ENCODE peak calls at places on chromosomes 11 and 22, in five cellular contexts. One of them, this sample, is unnamed.
A peak's percentile ranks its signal among the peaks of the same experiment; 100 is the strongest.

GRCh38 chr11:5291207-5291838 is 10.4 kb downstream of the OR51B4 start:
- DNase-seq in upper lobe of right lung: no peak
- DNase-seq in adrenal gland: no peak
- DNase-seq in GM23338: peak; percentile 71
- DNase-seq in transverse colon: no peak
- DNase-seq in this sample: no peak

GRCh38 chr22:33272866-33273265 is 214.7 kb upstream of the SYN3 start:
- DNase-seq in upper lobe of right lung: no peak
- DNase-seq in adrenal gland: no peak
- DNase-seq in GM23338: no peak
- DNase-seq in transverse colon: no peak
- DNase-seq in this sample: no peak

GRCh38 chr22:44042822-44043221 is 18.7 kb downstream of the PARVB start:
- DNase-seq in upper lobe of right lung: no peak
- DNase-seq in adrenal gland: no peak
- DNase-seq in GM23338: no peak
- DNase-seq in transverse colon: no peak
- DNase-seq in this sample: no peak

GRCh38 chr11:107683807-107684206 is 28.0 kb downstream of the SLN start:
- DNase-seq in upper lobe of right lung: no peak
- DNase-seq in adrenal gland: no peak
- DNase-seq in GM23338: peak; percentile 88
- DNase-seq in transverse colon: no peak
- DNase-seq in this sample: no peak

GRCh38 chr11:80944758-80945157 is 1503.9 kb upstream of the TENM4 start:
- DNase-seq in upper lobe of right lung: no peak
- DNase-seq in adrenal gland: no peak
- DNase-seq in GM23338: no peak
- DNase-seq in transverse colon: no peak
- DNase-seq in this sample: no peak

GRCh38 chr11:122523841-122524531 is 131.5 kb upstream of the UBASH3B start:
- DNase-seq in upper lobe of right lung: no peak
- DNase-seq in adrenal gland: peak; percentile 13
- DNase-seq in GM23338: peak; percentile 52
- DNase-seq in transverse colon: no peak
- DNase-seq in this sample: no peak

GRCh38 chr22:48444320-48445112 is 1383.2 kb downstream of the BRD1 start:
- DNase-seq in upper lobe of right lung: no peak
- DNase-seq in adrenal gland: no peak
- DNase-seq in GM23338: no peak
- DNase-seq in transverse colon: no peak
- DNase-seq in this sample: no peak

GRCh38 chr11:16265022-16265421 is 91.3 kb downstream of the SOX6 start:
- DNase-seq in upper lobe of right lung: no peak
- DNase-seq in adrenal gland: no peak
- DNase-seq in GM23338: no peak
- DNase-seq in transverse colon: no peak
- DNase-seq in this sample: no peak

GRCh38 chr11:131866535-131867400 is 496.4 kb downstream of the NTM start:
- DNase-seq in upper lobe of right lung: no peak
- DNase-seq in adrenal gland: no peak
- DNase-seq in GM23338: peak; percentile 49
- DNase-seq in transverse colon: no peak
- DNase-seq in this sample: no peak

GRCh38 chr11:64538501-64538951 is 52.5 kb upstream of the SLC22A12 start:
- DNase-seq in upper lobe of right lung: peak; percentile 55
- DNase-seq in adrenal gland: no peak
- DNase-seq in GM23338: no peak
- DNase-seq in transverse colon: no peak
- DNase-seq in this sample: no peak

GRCh38 chr11:131626761-131627160 is 256.3 kb downstream of the NTM start:
- DNase-seq in upper lobe of right lung: no peak
- DNase-seq in adrenal gland: no peak
- DNase-seq in GM23338: no peak
- DNase-seq in transverse colon: no peak
- DNase-seq in this sample: no peak

GRCh38 chr11:119729581-119730346 is 764 bp upstream of the NECTIN1 start:
- DNase-seq in upper lobe of right lung: peak; percentile 79
- DNase-seq in adrenal gland: peak; percentile 71
- DNase-seq in GM23338: peak; percentile 60
- DNase-seq in transverse colon: peak; percentile 77
- DNase-seq in this sample: peak; percentile 71

GRCh38 chr11:110141812-110142211 is 48.6 kb downstream of the ZC3H12C start:
- DNase-seq in upper lobe of right lung: no peak
- DNase-seq in adrenal gland: no peak
- DNase-seq in GM23338: no peak
- DNase-seq in transverse colon: no peak
- DNase-seq in this sample: no peak

GRCh38 chr11:74449369-74449931 is 17.9 kb downstream of the KCNE3 start:
- DNase-seq in upper lobe of right lung: no peak
- DNase-seq in adrenal gland: peak; percentile 67
- DNase-seq in GM23338: peak; percentile 89
- DNase-seq in transverse colon: peak; percentile 39
- DNase-seq in this sample: peak; percentile 77

GRCh38 chr11:112620621-112621394 is 340.4 kb upstream of the NCAM1 start:
- DNase-seq in upper lobe of right lung: no peak
- DNase-seq in adrenal gland: no peak
- DNase-seq in GM23338: no peak
- DNase-seq in transverse colon: no peak
- DNase-seq in this sample: peak; percentile 31
- H3K4me1 ChIP-seq in upper lobe of right lung: no peaks in the 10 kb centered on the region
- H3K4me1 ChIP-seq in adrenal gland: no peaks in the 10 kb centered on the region
- H3K4me1 ChIP-seq in GM23338: no peaks in the 10 kb centered on the region
- H3K4me1 ChIP-seq in transverse colon: no peaks in the 10 kb centered on the region
- H3K4me1 ChIP-seq in this sample: peaks cover 6% of the 10 kb centered on the region

GRCh38 chr11:35141538-35141937 is 2.6 kb downstream of the CD44 start:
- DNase-seq in upper lobe of right lung: peak; percentile 79
- DNase-seq in adrenal gland: peak; percentile 26
- DNase-seq in GM23338: no peak
- DNase-seq in transverse colon: peak; percentile 85
- DNase-seq in this sample: peak; percentile 39
- H3K4me3 ChIP-seq in upper lobe of right lung: peak overlapping the region; percentile 74
- H3K4me3 ChIP-seq in adrenal gland: peak overlapping the region; percentile 27
- H3K4me3 ChIP-seq in GM23338: no peak overlapping the region
- H3K4me3 ChIP-seq in transverse colon: peak overlapping the region; percentile 68
- H3K4me3 ChIP-seq in this sample: no peak overlapping the region

DNA sequence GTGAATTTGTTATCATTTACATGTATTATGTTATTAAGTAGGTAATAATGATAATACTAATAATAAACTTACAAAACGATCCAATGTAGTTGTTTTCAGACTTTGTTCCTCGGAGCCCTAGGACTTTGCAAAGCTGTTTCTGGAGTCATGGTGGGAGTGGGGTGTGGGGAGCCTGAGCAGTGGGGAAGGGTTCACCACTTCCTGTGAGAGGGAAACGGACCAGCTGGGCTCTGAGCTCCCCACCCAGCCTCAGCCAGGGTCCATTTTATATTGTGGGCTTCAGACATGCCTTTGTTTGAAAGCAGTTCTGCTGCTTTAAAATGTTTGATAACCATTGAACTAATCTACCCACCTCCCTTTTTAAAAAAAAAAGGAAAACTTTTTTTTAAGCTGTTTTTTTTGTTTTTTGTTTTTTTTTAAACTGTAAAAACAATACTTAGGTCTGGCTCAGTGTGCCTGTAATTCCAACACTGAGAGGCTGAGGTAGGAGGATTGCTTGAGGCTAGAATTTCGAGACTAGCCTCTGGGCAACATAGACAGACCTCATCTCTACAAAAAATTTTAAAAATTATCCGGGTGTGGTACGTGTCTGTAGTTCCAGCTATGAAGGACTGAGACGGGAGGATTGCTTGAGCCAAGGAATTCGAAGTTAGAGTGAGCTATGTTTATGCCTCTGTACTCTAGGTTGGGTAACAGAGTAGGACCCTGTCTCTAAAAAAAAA is 7.0 kb downstream of the SERPING1 start:
- DNase-seq in upper lobe of right lung: no peak
- DNase-seq in adrenal gland: no peak
- DNase-seq in GM23338: peak; percentile 42
- DNase-seq in transverse colon: no peak
- DNase-seq in this sample: no peak
- H3K36me3 ChIP-seq in upper lobe of right lung: peaks cover 48% of the 10 kb centered on the region
- H3K36me3 ChIP-seq in adrenal gland: no peaks in the 10 kb centered on the region
- H3K36me3 ChIP-seq in GM23338: peaks cover 6% of the 10 kb centered on the region
- H3K36me3 ChIP-seq in transverse colon: no peaks in the 10 kb centered on the region
- H3K36me3 ChIP-seq in this sample: peaks cover 6% of the 10 kb centered on the region

GRCh38 chr11:1153105-1153950 is 4.4 kb upstream of the MUC5AC start:
- DNase-seq in upper lobe of right lung: peak; percentile 57
- DNase-seq in adrenal gland: no peak
- DNase-seq in GM23338: no peak
- DNase-seq in transverse colon: no peak
- DNase-seq in this sample: no peak

GRCh38 chr11:1150769-1151365 is 6.9 kb upstream of the MUC5AC start:
- DNase-seq in upper lobe of right lung: peak; percentile 47
- DNase-seq in adrenal gland: no peak
- DNase-seq in GM23338: no peak
- DNase-seq in transverse colon: peak; percentile 11
- DNase-seq in this sample: no peak

GRCh38 chr11:1151366-1152315 is 6.1 kb upstream of the MUC5AC start:
- DNase-seq in upper lobe of right lung: peak; percentile 59
- DNase-seq in adrenal gland: no peak
- DNase-seq in GM23338: no peak
- DNase-seq in transverse colon: peak; percentile 6
- DNase-seq in this sample: no peak

GRCh38 chr11:1153951-1154487 is 3.7 kb upstream of the MUC5AC start:
- DNase-seq in upper lobe of right lung: peak; percentile 66
- DNase-seq in adrenal gland: peak; percentile 96
- DNase-seq in GM23338: no peak
- DNase-seq in transverse colon: peak; percentile 35
- DNase-seq in this sample: peak; percentile 48

GRCh38 chr11:1152316-1153104 is 5.2 kb upstream of the MUC5AC start:
- DNase-seq in upper lobe of right lung: peak; percentile 60
- DNase-seq in adrenal gland: no peak
- DNase-seq in GM23338: no peak
- DNase-seq in transverse colon: no peak
- DNase-seq in this sample: no peak
- H3K4me1 ChIP-seq in upper lobe of right lung: no peaks in the 10 kb centered on the region
- H3K4me1 ChIP-seq in adrenal gland: no peaks in the 10 kb centered on the region
- H3K4me1 ChIP-seq in GM23338: no peaks in the 10 kb centered on the region
- H3K4me1 ChIP-seq in transverse colon: no peaks in the 10 kb centered on the region
- H3K4me1 ChIP-seq in this sample: no peaks in the 10 kb centered on the region

GRCh38 chr11:78711732-78712131 is 137.1 kb upstream of the NARS2 start:
- DNase-seq in upper lobe of right lung: no peak
- DNase-seq in adrenal gland: no peak
- DNase-seq in GM23338: no peak
- DNase-seq in transverse colon: no peak
- DNase-seq in this sample: no peak

GRCh38 chr11:78704811-78705210 is 130.1 kb upstream of the NARS2 start:
- DNase-seq in upper lobe of right lung: no peak
- DNase-seq in adrenal gland: no peak
- DNase-seq in GM23338: no peak
- DNase-seq in transverse colon: no peak
- DNase-seq in this sample: no peak

DNA sequence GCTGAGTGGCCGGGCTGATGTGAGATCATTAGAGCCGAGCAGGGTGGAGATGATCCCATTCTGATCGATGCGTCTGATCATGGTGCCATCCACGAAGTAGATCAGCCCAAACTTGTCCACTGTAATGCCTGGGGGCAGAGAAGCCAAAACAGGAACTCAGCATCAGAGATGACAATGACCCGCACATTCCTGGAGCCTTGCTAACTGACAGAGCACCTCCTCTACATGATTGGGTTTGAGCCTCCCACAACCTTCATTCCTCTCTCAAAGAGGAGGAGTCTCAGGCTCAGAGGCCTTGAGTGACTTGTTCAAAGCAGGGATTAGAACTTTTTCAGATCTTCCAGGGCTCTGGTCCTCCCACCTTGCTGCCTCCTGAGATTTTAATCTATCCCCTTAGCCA is 133.7 kb upstream of the NARS2 start:
- DNase-seq in upper lobe of right lung: no peak
- DNase-seq in adrenal gland: no peak
- DNase-seq in GM23338: peak; percentile 47
- DNase-seq in transverse colon: no peak
- DNase-seq in this sample: no peak
- H3K4me3 ChIP-seq in upper lobe of right lung: no peak overlapping the region
- H3K4me3 ChIP-seq in adrenal gland: no peak overlapping the region
- H3K4me3 ChIP-seq in GM23338: no peak overlapping the region
- H3K4me3 ChIP-seq in transverse colon: no peak overlapping the region
- H3K4me3 ChIP-seq in this sample: no peak overlapping the region

GRCh38 chr11:73275381-73275750 is 3.2 kb downstream of the P2RY6 start:
- DNase-seq in upper lobe of right lung: peak; percentile 10
- DNase-seq in adrenal gland: no peak
- DNase-seq in GM23338: no peak
- DNase-seq in transverse colon: no peak
- DNase-seq in this sample: no peak

GRCh38 chr11:73271936-73272679 is at the start of gene P2RY6:
- DNase-seq in upper lobe of right lung: peak; percentile 67
- DNase-seq in adrenal gland: peak; percentile 45
- DNase-seq in GM23338: peak; percentile 28
- DNase-seq in transverse colon: peak; percentile 50
- DNase-seq in this sample: no peak

GRCh38 chr11:73274722-73275380 is 2.7 kb downstream of the P2RY6 start:
- DNase-seq in upper lobe of right lung: peak; percentile 62
- DNase-seq in adrenal gland: peak; percentile 13
- DNase-seq in GM23338: no peak
- DNase-seq in transverse colon: no peak
- DNase-seq in this sample: no peak

GRCh38 chr11:73272680-73273038 is 521 bp downstream of the P2RY6 start:
- DNase-seq in upper lobe of right lung: no peak
- DNase-seq in adrenal gland: no peak
- DNase-seq in GM23338: no peak
- DNase-seq in transverse colon: no peak
- DNase-seq in this sample: no peak

DNA sequence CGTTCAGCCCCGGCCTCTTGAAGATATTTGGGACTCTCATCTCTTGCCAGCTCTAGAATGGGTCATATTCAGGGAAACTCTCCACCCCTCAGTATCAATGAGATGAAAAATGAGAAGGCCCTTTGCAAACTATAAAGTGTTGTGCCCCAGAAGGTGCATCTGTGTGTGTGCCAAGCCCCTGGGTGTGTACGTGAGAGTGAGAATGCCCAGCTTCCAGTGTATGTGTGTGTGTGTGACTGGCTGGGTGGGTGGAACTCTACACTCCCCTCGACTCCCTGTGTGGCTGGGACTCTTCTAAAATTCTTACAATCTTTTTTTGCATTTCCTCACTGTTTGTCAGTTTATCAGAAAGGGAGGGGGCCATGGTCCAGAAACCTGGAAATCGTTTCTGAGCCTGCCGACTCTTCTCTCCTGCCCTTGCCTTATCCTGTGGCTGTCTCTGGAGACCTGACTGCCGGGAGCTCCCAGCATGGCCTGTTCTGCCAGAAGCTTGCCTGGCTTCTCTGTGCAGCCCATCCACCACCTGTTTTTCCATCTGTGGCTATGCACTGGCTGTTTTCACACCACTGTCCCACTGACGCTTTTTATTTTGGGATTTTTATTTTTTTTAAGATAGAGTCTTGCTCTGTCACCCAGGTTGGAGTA is 1.2 kb downstream of the P2RY6 start:
- DNase-seq in upper lobe of right lung: peak; percentile 13
- DNase-seq in adrenal gland: peak; percentile 8
- DNase-seq in GM23338: no peak
- DNase-seq in transverse colon: no peak
- DNase-seq in this sample: no peak
- H3K36me3 ChIP-seq in upper lobe of right lung: no peaks in the 10 kb centered on the region
- H3K36me3 ChIP-seq in adrenal gland: no peaks in the 10 kb centered on the region
- H3K36me3 ChIP-seq in GM23338: no peaks in the 10 kb centered on the region
- H3K36me3 ChIP-seq in transverse colon: no peaks in the 10 kb centered on the region
- H3K36me3 ChIP-seq in this sample: no peaks in the 10 kb centered on the region

This sample was measured in body of pancreas.